ENCODE peak calls at places on chromosomes 5 and 9, in ten cellular contexts. One of them, this sample, is unnamed.

GRCh38 chr9:134855900-134856377 is 24.7 kb upstream of the FCN2 start:
- DNase-seq in BE2C: no peak
- DNase-seq in lung: no peak
- DNase-seq in naive thymus-derived CD4-positive, alpha-beta T cell: no peak
- DNase-seq in mesendoderm: no peak
- DNase-seq in Panc1: no peak
- DNase-seq in body of pancreas: no peak
- DNase-seq in right lobe of liver: no peak
- DNase-seq in stomach: no peak
- DNase-seq in transverse colon: no peak
- DNase-seq in this sample: no peak

GRCh38 chr9:124285903-124286291 is 28.1 kb downstream of the NEK6 start:
- DNase-seq in Panc1: peak; percentile 52
- DNase-seq in stomach: peak; percentile 56
- DNase-seq in body of pancreas: peak; percentile 51
- DNase-seq in mesendoderm: no peak
- DNase-seq in BE2C: no peak
- DNase-seq in lung: peak; percentile 77
- DNase-seq in transverse colon: peak; percentile 80
- DNase-seq in right lobe of liver: peak; percentile 66
- DNase-seq in naive thymus-derived CD4-positive, alpha-beta T cell: no peak
- DNase-seq in this sample: no peak

GRCh38 chr5:73654171-73654811 is 28.3 kb downstream of the ARHGEF28 start:
- DNase-seq in transverse colon: no peak
- DNase-seq in lung: no peak
- DNase-seq in BE2C: peak; percentile 35
- DNase-seq in stomach: no peak
- DNase-seq in Panc1: no peak
- DNase-seq in mesendoderm: no peak
- DNase-seq in right lobe of liver: no peak
- DNase-seq in naive thymus-derived CD4-positive, alpha-beta T cell: no peak
- DNase-seq in body of pancreas: no peak
- DNase-seq in this sample: peak; percentile 43

GRCh38 chr9:114278356-114278755 is 44.5 kb upstream of the ORM1 start:
- DNase-seq in BE2C: no peak
- DNase-seq in lung: no peak
- DNase-seq in mesendoderm: no peak
- DNase-seq in body of pancreas: no peak
- DNase-seq in naive thymus-derived CD4-positive, alpha-beta T cell: no peak
- DNase-seq in Panc1: no peak
- DNase-seq in stomach: no peak
- DNase-seq in right lobe of liver: no peak
- DNase-seq in transverse colon: no peak
- DNase-seq in this sample: no peak

GRCh38 chr5:143412656-143413342 is 9.3 kb upstream of the NR3C1 start:
- DNase-seq in BE2C: no peak
- DNase-seq in naive thymus-derived CD4-positive, alpha-beta T cell: no peak
- DNase-seq in lung: no peak
- DNase-seq in mesendoderm: no peak
- DNase-seq in stomach: no peak
- DNase-seq in transverse colon: no peak
- DNase-seq in right lobe of liver: no peak
- DNase-seq in Panc1: no peak
- DNase-seq in body of pancreas: no peak
- DNase-seq in this sample: no peak

GRCh38 chr9:89747589-89747988 is 142.8 kb downstream of the GADD45G start:
- DNase-seq in transverse colon: no peak
- DNase-seq in right lobe of liver: no peak
- DNase-seq in naive thymus-derived CD4-positive, alpha-beta T cell: no peak
- DNase-seq in lung: no peak
- DNase-seq in body of pancreas: no peak
- DNase-seq in Panc1: no peak
- DNase-seq in BE2C: no peak
- DNase-seq in mesendoderm: no peak
- DNase-seq in stomach: no peak
- DNase-seq in this sample: no peak

GRCh38 chr9:100098241-100098886 is 436 bp downstream of the ERP44 start:
- DNase-seq in stomach: peak; percentile 83
- DNase-seq in right lobe of liver: peak; percentile 74
- DNase-seq in mesendoderm: peak; percentile 88
- DNase-seq in transverse colon: peak; percentile 79
- DNase-seq in BE2C: peak; percentile 53
- DNase-seq in lung: peak; percentile 72
- DNase-seq in body of pancreas: peak; percentile 71
- DNase-seq in naive thymus-derived CD4-positive, alpha-beta T cell: no peak
- DNase-seq in Panc1: no peak
- DNase-seq in this sample: peak; percentile 75

GRCh38 chr9:94222870-94223269 is 36.2 kb upstream of the ZNF169 start:
- DNase-seq in transverse colon: no peak
- DNase-seq in lung: no peak
- DNase-seq in naive thymus-derived CD4-positive, alpha-beta T cell: no peak
- DNase-seq in mesendoderm: no peak
- DNase-seq in BE2C: no peak
- DNase-seq in body of pancreas: no peak
- DNase-seq in stomach: no peak
- DNase-seq in right lobe of liver: no peak
- DNase-seq in Panc1: no peak
- DNase-seq in this sample: peak; percentile 67

GRCh38 chr9:14906000-14906399 is 4.2 kb downstream of the FREM1 start:
- DNase-seq in mesendoderm: no peak
- DNase-seq in transverse colon: no peak
- DNase-seq in naive thymus-derived CD4-positive, alpha-beta T cell: no peak
- DNase-seq in right lobe of liver: no peak
- DNase-seq in stomach: no peak
- DNase-seq in lung: no peak
- DNase-seq in Panc1: no peak
- DNase-seq in body of pancreas: no peak
- DNase-seq in BE2C: no peak
- DNase-seq in this sample: no peak

GRCh38 chr9:14908221-14909206 is 1.7 kb downstream of the FREM1 start:
- DNase-seq in transverse colon: no peak
- DNase-seq in body of pancreas: peak; percentile 65
- DNase-seq in right lobe of liver: no peak
- DNase-seq in Panc1: no peak
- DNase-seq in BE2C: no peak
- DNase-seq in mesendoderm: peak; percentile 54
- DNase-seq in lung: no peak
- DNase-seq in naive thymus-derived CD4-positive, alpha-beta T cell: no peak
- DNase-seq in stomach: no peak
- DNase-seq in this sample: no peak

GRCh38 chr9:14906654-14907359 is 3.4 kb downstream of the FREM1 start:
- DNase-seq in stomach: no peak
- DNase-seq in Panc1: no peak
- DNase-seq in mesendoderm: peak; percentile 85
- DNase-seq in BE2C: no peak
- DNase-seq in transverse colon: no peak
- DNase-seq in body of pancreas: no peak
- DNase-seq in right lobe of liver: no peak
- DNase-seq in naive thymus-derived CD4-positive, alpha-beta T cell: no peak
- DNase-seq in lung: no peak
- DNase-seq in this sample: no peak

GRCh38 chr9:14909631-14910177 is 524 bp downstream of the FREM1 start:
- DNase-seq in naive thymus-derived CD4-positive, alpha-beta T cell: no peak
- DNase-seq in stomach: no peak
- DNase-seq in mesendoderm: no peak
- DNase-seq in right lobe of liver: no peak
- DNase-seq in Panc1: no peak
- DNase-seq in BE2C: no peak
- DNase-seq in transverse colon: no peak
- DNase-seq in lung: no peak
- DNase-seq in body of pancreas: no peak
- DNase-seq in this sample: peak; percentile 50

DNA sequence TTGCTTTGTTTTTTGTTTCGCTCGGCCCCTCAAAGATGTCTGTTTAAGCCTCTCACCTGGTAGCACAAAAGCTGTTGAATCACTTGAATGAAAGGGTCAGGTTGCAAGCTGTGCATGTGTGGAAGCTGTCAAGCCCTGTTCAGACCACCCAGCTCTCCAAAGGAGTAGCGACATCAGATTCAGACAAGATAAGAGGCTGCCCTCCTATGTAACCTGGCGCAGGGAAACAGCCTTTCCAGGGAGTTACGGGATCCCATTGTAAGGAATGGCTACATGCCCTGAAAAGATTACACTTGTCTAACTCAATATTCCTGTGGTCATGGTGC is 2.9 kb downstream of the FREM1 start:
- DNase-seq in mesendoderm: peak; percentile 68
- DNase-seq in BE2C: no peak
- DNase-seq in transverse colon: no peak
- DNase-seq in stomach: no peak
- DNase-seq in body of pancreas: no peak
- DNase-seq in Panc1: no peak
- DNase-seq in lung: no peak
- DNase-seq in naive thymus-derived CD4-positive, alpha-beta T cell: no peak
- DNase-seq in right lobe of liver: no peak
- DNase-seq in this sample: no peak
- H3K4me3 ChIP-seq in mesendoderm: no peak overlapping the region
- H3K4me3 ChIP-seq in BE2C: no peak overlapping the region
- H3K4me3 ChIP-seq in transverse colon: no peak overlapping the region
- H3K4me3 ChIP-seq in stomach: no peak overlapping the region
- H3K4me3 ChIP-seq in body of pancreas: no peak overlapping the region
- H3K4me3 ChIP-seq in Panc1: no peak overlapping the region
- H3K4me3 ChIP-seq in lung: no peak overlapping the region
- H3K4me3 ChIP-seq in naive thymus-derived CD4-positive, alpha-beta T cell: no peak overlapping the region
- H3K4me3 ChIP-seq in right lobe of liver: no peak overlapping the region
- H3K4me3 ChIP-seq in this sample: no peak overlapping the region

GRCh38 chr5:83496626-83497025 is 25.1 kb downstream of the VCAN start:
- DNase-seq in mesendoderm: no peak
- DNase-seq in Panc1: no peak
- DNase-seq in body of pancreas: no peak
- DNase-seq in stomach: no peak
- DNase-seq in transverse colon: no peak
- DNase-seq in lung: no peak
- DNase-seq in right lobe of liver: no peak
- DNase-seq in BE2C: no peak
- DNase-seq in naive thymus-derived CD4-positive, alpha-beta T cell: no peak
- DNase-seq in this sample: no peak

GRCh38 chr5:83494666-83495065 is 23.1 kb downstream of the VCAN start:
- DNase-seq in stomach: no peak
- DNase-seq in naive thymus-derived CD4-positive, alpha-beta T cell: no peak
- DNase-seq in Panc1: no peak
- DNase-seq in BE2C: no peak
- DNase-seq in transverse colon: no peak
- DNase-seq in lung: no peak
- DNase-seq in right lobe of liver: no peak
- DNase-seq in mesendoderm: peak; percentile 95
- DNase-seq in body of pancreas: no peak
- DNase-seq in this sample: no peak

GRCh38 chr5:83494102-83494620 is 22.6 kb downstream of the VCAN start:
- DNase-seq in right lobe of liver: no peak
- DNase-seq in body of pancreas: no peak
- DNase-seq in naive thymus-derived CD4-positive, alpha-beta T cell: no peak
- DNase-seq in Panc1: no peak
- DNase-seq in transverse colon: no peak
- DNase-seq in lung: no peak
- DNase-seq in mesendoderm: peak; percentile 83
- DNase-seq in BE2C: no peak
- DNase-seq in stomach: no peak
- DNase-seq in this sample: peak; percentile 31

GRCh38 chr5:83493644-83494043 is 22.1 kb downstream of the VCAN start:
- DNase-seq in lung: no peak
- DNase-seq in body of pancreas: no peak
- DNase-seq in BE2C: no peak
- DNase-seq in stomach: no peak
- DNase-seq in right lobe of liver: no peak
- DNase-seq in transverse colon: no peak
- DNase-seq in mesendoderm: peak; percentile 80
- DNase-seq in naive thymus-derived CD4-positive, alpha-beta T cell: no peak
- DNase-seq in Panc1: no peak
- DNase-seq in this sample: no peak

DNA sequence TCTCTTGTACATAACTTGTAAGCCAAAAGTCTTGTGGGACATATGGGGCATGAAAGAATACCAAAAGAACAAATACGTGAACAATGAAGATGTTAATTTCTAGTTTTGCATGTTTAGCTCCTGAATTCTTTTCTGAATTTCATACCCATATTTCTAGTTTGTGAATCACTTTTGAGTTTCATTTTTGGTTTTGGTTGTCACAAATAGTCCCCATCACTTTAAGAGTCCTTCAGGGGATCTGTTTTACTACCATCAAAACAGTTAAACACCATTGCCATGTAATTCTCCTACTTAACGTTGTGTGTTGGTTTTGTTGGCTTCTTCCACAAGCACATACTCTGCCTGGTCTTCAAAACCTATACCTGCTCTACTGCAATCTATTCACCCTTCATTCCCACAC is 27.0 kb downstream of the VCAN start:
- DNase-seq in right lobe of liver: no peak
- DNase-seq in naive thymus-derived CD4-positive, alpha-beta T cell: no peak
- DNase-seq in body of pancreas: no peak
- DNase-seq in stomach: no peak
- DNase-seq in Panc1: no peak
- DNase-seq in mesendoderm: no peak
- DNase-seq in transverse colon: no peak
- DNase-seq in BE2C: no peak
- DNase-seq in lung: no peak
- DNase-seq in this sample: no peak
- H3K36me3 ChIP-seq in right lobe of liver: no peaks in the 10 kb centered on the region
- H3K36me3 ChIP-seq in naive thymus-derived CD4-positive, alpha-beta T cell: no peaks in the 10 kb centered on the region
- H3K36me3 ChIP-seq in body of pancreas: no peaks in the 10 kb centered on the region
- H3K36me3 ChIP-seq in stomach: no peaks in the 10 kb centered on the region
- H3K36me3 ChIP-seq in Panc1: no peaks in the 10 kb centered on the region
- H3K36me3 ChIP-seq in mesendoderm: no peaks in the 10 kb centered on the region
- H3K36me3 ChIP-seq in transverse colon: no peaks in the 10 kb centered on the region
- H3K36me3 ChIP-seq in BE2C: no peaks in the 10 kb centered on the region
- H3K36me3 ChIP-seq in lung: no peaks in the 10 kb centered on the region
- H3K36me3 ChIP-seq in this sample: no peaks in the 10 kb centered on the region

DNA sequence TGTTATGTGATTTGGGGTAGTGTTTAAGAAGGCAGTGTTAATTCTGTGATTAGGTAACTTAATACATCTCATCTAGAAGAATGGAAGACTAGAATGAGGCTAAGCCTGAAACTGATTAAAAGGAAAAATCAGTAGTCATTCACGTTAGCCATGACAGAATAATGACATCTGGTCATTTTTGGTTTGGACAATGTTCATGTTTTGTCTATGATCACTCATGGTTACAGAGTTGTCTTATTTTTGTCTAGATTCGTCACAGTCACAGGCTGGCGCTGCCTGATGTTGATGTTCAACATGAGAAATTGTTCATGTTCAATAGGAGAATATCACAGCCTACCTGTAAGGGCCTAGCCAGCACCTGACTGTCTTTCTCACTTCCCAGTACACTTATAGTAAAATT is 9.5 kb upstream of the DOCK2 start:
- DNase-seq in lung: no peak
- DNase-seq in transverse colon: no peak
- DNase-seq in naive thymus-derived CD4-positive, alpha-beta T cell: no peak
- DNase-seq in right lobe of liver: no peak
- DNase-seq in BE2C: no peak
- DNase-seq in body of pancreas: no peak
- DNase-seq in mesendoderm: no peak
- DNase-seq in Panc1: no peak
- DNase-seq in stomach: no peak
- DNase-seq in this sample: no peak
- H3K4me1 ChIP-seq in lung: peaks cover 2% of the 10 kb centered on the region
- H3K4me1 ChIP-seq in transverse colon: no peaks in the 10 kb centered on the region
- H3K4me1 ChIP-seq in naive thymus-derived CD4-positive, alpha-beta T cell: no peaks in the 10 kb centered on the region
- H3K4me1 ChIP-seq in right lobe of liver: no peaks in the 10 kb centered on the region
- H3K4me1 ChIP-seq in BE2C: no peaks in the 10 kb centered on the region
- H3K4me1 ChIP-seq in body of pancreas: no peaks in the 10 kb centered on the region
- H3K4me1 ChIP-seq in mesendoderm: no peaks in the 10 kb centered on the region
- H3K4me1 ChIP-seq in Panc1: no peaks in the 10 kb centered on the region
- H3K4me1 ChIP-seq in stomach: no peaks in the 10 kb centered on the region
- H3K4me1 ChIP-seq in this sample: peaks cover 35% of the 10 kb centered on the region

DNA sequence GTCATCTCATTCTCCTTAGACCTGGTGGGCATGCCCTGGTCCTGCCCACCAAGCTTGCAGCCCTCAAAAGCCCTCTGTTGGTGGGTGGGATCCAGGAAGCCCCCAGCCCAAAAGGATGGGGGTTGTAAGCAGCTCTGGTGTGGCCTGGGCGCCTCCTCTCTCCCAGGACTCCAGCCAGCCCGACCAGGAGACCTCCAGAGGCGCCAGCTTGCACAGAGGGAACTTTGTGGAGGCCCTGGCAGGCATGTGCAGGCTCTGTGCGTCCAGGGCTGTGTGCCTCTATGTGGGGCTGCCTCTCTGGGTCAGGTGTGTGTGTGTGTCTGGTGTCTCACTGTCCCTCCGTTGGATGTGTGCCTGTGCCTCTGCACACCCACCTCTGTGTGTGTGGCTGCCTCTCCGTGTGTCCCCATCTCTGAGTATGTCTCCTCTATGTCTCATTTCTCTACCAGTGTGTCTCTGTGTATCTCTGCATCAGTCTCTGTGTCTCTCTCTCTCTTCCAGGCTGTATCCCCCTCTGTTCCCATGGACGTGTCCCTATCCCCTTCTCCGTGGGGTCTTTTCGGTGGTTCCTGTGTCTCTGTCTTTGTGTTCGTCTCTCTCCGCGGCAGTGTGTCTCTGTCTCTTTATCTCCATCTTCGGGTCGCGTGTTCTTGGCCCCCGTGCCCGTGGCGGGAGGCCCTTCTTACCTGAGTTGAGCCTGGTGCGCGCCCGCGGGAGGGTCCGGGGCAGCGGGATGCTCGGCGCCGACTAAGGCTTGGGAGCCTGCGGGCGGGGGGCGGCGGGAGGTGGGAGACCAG is 501 bp downstream of the ENHO start:
- DNase-seq in body of pancreas: peak; percentile 26
- DNase-seq in right lobe of liver: no peak
- DNase-seq in lung: no peak
- DNase-seq in transverse colon: no peak
- DNase-seq in Panc1: no peak
- DNase-seq in stomach: no peak
- DNase-seq in naive thymus-derived CD4-positive, alpha-beta T cell: peak; percentile 13
- DNase-seq in BE2C: no peak
- DNase-seq in mesendoderm: no peak
- DNase-seq in this sample: no peak
- H3K4me3 ChIP-seq in body of pancreas: no peak overlapping the region
- H3K4me3 ChIP-seq in right lobe of liver: peak overlapping the region; percentile 33
- H3K4me3 ChIP-seq in lung: peak overlapping the region; percentile 25
- H3K4me3 ChIP-seq in transverse colon: peak overlapping the region; percentile 62
- H3K4me3 ChIP-seq in Panc1: peak overlapping the region; percentile 51
- H3K4me3 ChIP-seq in stomach: peak overlapping the region; percentile 55
- H3K4me3 ChIP-seq in naive thymus-derived CD4-positive, alpha-beta T cell: peak overlapping the region; percentile 51
- H3K4me3 ChIP-seq in BE2C: peak overlapping the region; percentile 56
- H3K4me3 ChIP-seq in mesendoderm: peak overlapping the region; percentile 38
- H3K4me3 ChIP-seq in this sample: peak overlapping the region; percentile 58